ENCODE peak calls at places on chromosomes 12 and 14, in nine cellular contexts. S is HL-60, E is sigmoid colon, M is suprapubic skin, K is GM12891, I is GM23338, G is endothelial cell of umbilical vein, C is K562, V is SK-N-SH. P is an unnamed sample.

GRCh38 chr14:30291216-30291615 is 267.7 kb upstream of the G2E3 start:
- DNase-seq in K (no peak), E (no peak), V (no peak), S (no peak), G (no peak), M (no peak), C (no peak), I (no peak), P (no peak)

GRCh38 chr12:113820842-113821241 is 145.3 kb downstream of the RBM19 start:
- DNase-seq in V (no peak), C (peak; percentile 56), M (no peak), E (no peak), K (no peak), G (no peak), S (no peak), I (no peak), P (no peak)

GRCh38 chr12:9364224-9365176 is 156.3 kb upstream of the PZP start:
- DNase-seq in V (no peak), E (no peak), G (no peak), M (no peak), S (no peak), I (peak; percentile 91), C (no peak), K (no peak), P (no peak)

GRCh38 chr12:48199784-48200198 is 3.3 kb downstream of the OR10AD1 start:
- DNase-seq in K (no peak), V (no peak), I (peak; percentile 21), E (no peak), G (no peak), S (no peak), C (no peak), M (no peak), P (no peak)

GRCh38 chr14:75306917-75307699 is 28.5 kb downstream of the FOS start:
- DNase-seq in S (no peak), V (peak; percentile 41), I (peak; percentile 41), M (no peak), G (no peak), K (peak; percentile 34), E (no peak), C (peak; percentile 41), P (no peak)

GRCh38 chr14:68506021-68506644 is 286.7 kb downstream of the ZFP36L1 start:
- DNase-seq in K (no peak), V (no peak), G (peak; percentile 48), E (peak; percentile 79), I (peak; percentile 34), M (no peak), S (no peak), C (no peak), P (peak; percentile 77)

GRCh38 chr12:30847259-30847658 is 79.3 kb upstream of the TSPAN11 start:
- DNase-seq in C (no peak), G (peak; percentile 59), K (no peak), V (peak; percentile 44), S (peak; percentile 38), I (peak; percentile 86), M (no peak), E (no peak), P (no peak)

GRCh38 chr12:103169-103981 is 36.8 kb downstream of the IQSEC3 start:
- DNase-seq in M (no peak), G (no peak), S (no peak), K (no peak), I (peak; percentile 90), V (peak; percentile 92), E (peak; percentile 41), C (peak; percentile 87), P (no peak)

GRCh38 chr14:64213079-64213478 is 81.1 kb downstream of the ESR2 start:
- DNase-seq in M (no peak), E (no peak), I (no peak), G (no peak), V (no peak), S (no peak), C (no peak), K (no peak), P (no peak)

GRCh38 chr12:129615001-129615400 is 288.8 kb downstream of the TMEM132D start:
- DNase-seq in S (no peak), M (no peak), E (no peak), I (no peak), C (no peak), G (no peak), V (no peak), K (no peak), P (no peak)

DNA sequence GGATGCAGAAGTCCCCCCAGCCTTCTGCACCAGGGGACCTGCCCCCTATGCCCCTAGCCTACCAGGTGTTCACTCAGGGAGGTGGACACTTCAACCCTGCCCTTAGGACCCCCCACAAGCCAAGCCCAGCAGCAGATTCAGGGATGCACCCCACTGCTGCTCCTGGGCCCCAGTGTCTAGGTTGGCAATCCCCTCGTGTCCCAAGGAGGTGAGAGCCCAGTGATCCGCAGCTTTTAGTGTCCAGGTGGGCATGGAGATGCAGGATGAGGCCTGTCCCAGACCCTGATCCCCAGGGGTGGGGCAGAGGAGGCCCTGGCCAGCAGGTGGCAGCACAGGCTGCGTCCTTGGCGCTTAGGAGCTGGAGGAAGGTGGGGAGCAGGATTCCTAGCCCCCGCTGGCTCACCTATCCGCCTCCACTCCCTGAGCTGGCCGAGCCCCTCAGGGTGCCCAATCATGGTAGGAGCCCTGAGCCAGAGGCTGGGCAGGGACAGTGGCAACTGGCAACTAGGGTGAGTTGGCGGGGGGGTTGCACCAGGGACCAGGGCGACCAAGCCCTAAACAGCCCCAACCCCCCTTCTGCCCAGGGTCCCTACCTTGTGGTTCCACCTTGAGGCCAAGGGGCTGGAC is 4.1 kb downstream of the CKB start:
- DNase-seq in E (peak; percentile 92), S (no peak), V (peak; percentile 92), M (no peak), G (peak; percentile 32), C (peak; percentile 80), I (peak; percentile 91), K (peak; percentile 91), P (peak; percentile 91)
- TF ChIP-seq POLR2AphosphoS5 in E (no peak), S (no peak), V (peak; percentile 46), M (no peak), G (no peak), C (peak; percentile 11), I (peak; percentile 24), K (no peak), P (peak; percentile 14)

GRCh38 chr14:22485178-22485577 is 103.8 kb downstream of the DAD1 start:
- DNase-seq in C (no peak), M (no peak), S (no peak), I (no peak), V (no peak), K (no peak), G (no peak), E (no peak), P (no peak)

GRCh38 chr14:22488522-22489246 is 100.3 kb downstream of the DAD1 start:
- DNase-seq in M (no peak), S (no peak), V (no peak), I (no peak), E (no peak), C (no peak), G (no peak), K (no peak), P (no peak)

GRCh38 chr14:22487941-22488340 is 101.1 kb downstream of the DAD1 start:
- DNase-seq in G (no peak), M (no peak), K (no peak), S (no peak), I (no peak), E (no peak), C (no peak), V (peak; percentile 57), P (no peak)

GRCh38 chr14:22489247-22489551 is 99.8 kb downstream of the DAD1 start:
- DNase-seq in V (no peak), I (no peak), S (no peak), C (no peak), G (no peak), E (no peak), M (no peak), K (no peak), P (no peak)

DNA sequence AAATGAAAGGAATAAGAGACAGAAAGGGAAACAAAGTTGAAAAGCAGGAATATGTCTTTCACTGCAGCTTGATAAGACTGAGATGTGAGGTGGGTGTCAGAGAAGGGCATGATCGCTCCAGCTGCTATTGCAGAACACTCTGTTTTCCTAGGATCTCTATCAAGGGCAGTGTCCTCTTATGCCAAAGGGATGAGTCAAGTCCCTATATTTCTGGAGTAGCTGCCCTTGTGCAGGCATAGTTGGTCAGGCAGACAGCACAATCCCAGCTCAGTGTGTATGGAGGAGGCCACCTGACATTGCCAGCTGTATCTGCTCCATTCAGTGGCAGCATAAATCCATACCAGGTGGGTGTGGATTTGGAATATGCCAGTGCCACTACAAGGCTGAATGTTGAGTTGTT is 101.6 kb downstream of the DAD1 start:
- DNase-seq in K (no peak), I (no peak), E (no peak), S (no peak), G (no peak), C (no peak), M (no peak), V (no peak), P (no peak)
- TF ChIP-seq POLR2AphosphoS5 in K (no peak), I (no peak), E (no peak), S (no peak), G (no peak), C (no peak), M (no peak), V (no peak), P (no peak)

DNA sequence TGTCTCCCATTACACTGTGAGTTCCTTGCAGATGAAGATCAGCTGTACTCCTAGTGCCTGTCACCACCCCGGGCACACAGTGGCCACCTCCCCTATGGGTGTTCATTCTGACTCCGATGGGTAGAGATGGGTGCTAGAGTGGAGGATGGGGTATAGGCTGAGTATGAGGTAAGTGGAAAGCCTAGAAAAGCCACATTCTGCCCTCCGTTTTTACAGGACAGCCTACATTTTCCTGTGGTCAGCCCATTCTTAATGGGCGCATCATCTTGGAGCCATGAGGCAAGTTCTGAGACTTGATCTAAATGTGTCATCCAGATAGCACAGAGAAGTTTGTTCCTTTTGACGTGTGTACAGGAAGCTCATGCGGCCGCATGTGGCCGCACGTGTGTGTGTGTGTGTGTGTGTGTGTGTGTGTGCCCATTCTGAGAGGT is 166.7 kb upstream of the HIF1A start:
- DNase-seq in C (no peak), E (no peak), K (no peak), M (no peak), G (no peak), S (no peak), V (no peak), I (no peak), P (no peak)
- TF ChIP-seq POLR2AphosphoS5 in C (no peak), E (no peak), K (no peak), M (no peak), G (no peak), S (no peak), V (no peak), I (no peak), P (no peak)

DNA sequence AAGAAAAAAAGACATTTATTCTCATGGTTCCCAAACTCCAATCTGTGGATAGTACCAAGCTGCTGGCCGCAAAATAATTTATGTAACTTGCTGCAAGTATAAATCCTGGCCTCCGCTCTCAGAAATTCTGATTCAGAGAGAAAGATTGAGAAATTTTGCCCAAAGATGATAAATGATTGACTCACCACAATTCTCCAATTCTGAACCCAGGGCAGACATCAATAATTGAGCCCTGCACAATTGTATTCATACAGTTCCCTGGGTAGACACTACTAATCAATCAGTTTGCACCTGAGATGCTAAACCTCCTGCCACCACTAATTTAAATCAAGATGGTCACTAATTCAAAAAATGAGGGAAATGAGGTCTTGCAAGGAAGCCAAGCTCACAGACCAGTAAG is 38.2 kb downstream of the TRPV4 start:
- DNase-seq in V (no peak), I (no peak), E (no peak), C (no peak), G (no peak), S (no peak), K (no peak), M (no peak), P (no peak)
- TF ChIP-seq POLR2AphosphoS5 in V (no peak), I (no peak), E (no peak), C (no peak), G (no peak), S (no peak), K (no peak), M (no peak), P (no peak)

GRCh38 chr12:93742086-93742934 is 65.1 kb downstream of the CRADD start:
- DNase-seq in M (no peak), E (peak; percentile 82), V (peak; percentile 93), K (peak; percentile 61), C (peak; percentile 93), I (peak; percentile 70), G (peak; percentile 80), S (no peak), P (peak; percentile 91)
- TF ChIP-seq POLR2AphosphoS5 in M (no peak), E (peak; percentile 53), V (no peak), K (no peak), C (no peak), I (no peak), G (peak; percentile 22), S (no peak), P (peak; percentile 66)

P was measured in spleen.